ENCODE peak calls at places on chromosomes 3 and 15, in eight cellular contexts. H, Q, S, O, M, F, Y and J are unnamed samples.

GRCh38 chr15:41417812-41418211 is 917 bp downstream of the RTF1 start:
- DNase-seq in H (no peak), Q (no peak), S (no peak), O (no peak), M (no peak), F (no peak), Y (no peak), J (no peak)

GRCh38 chr3:52289747-52290595 is 2.3 kb downstream of the GLYCTK start:
- DNase-seq in H (peak; percentile 40), Q (no peak), S (peak; percentile 45), O (no peak), M (no peak), F (no peak), Y (no peak), J (peak; percentile 79)

GRCh38 chr3:126116526-126116925 is 32.6 kb upstream of the SLC41A3 start:
- DNase-seq in H (no peak), Q (no peak), S (no peak), O (no peak), M (no peak), F (no peak), Y (no peak), J (no peak)

GRCh38 chr3:146781059-146781458 is 175.9 kb upstream of the PLSCR5 start:
- DNase-seq in H (no peak), Q (no peak), S (no peak), O (no peak), M (no peak), F (no peak), Y (no peak), J (no peak)

GRCh38 chr15:101437209-101437608 is 52.3 kb downstream of the PCSK6 start:
- DNase-seq in H (no peak), Q (no peak), S (no peak), O (no peak), M (no peak), F (no peak), Y (no peak), J (no peak)

GRCh38 chr15:101641894-101642293 is 10.3 kb downstream of the TM2D3 start:
- DNase-seq in H (no peak), Q (no peak), S (no peak), O (no peak), M (no peak), F (no peak), Y (no peak), J (no peak)

GRCh38 chr3:55434789-55435188 is 52.3 kb downstream of the WNT5A start:
- DNase-seq in H (peak; percentile 55), Q (no peak), S (peak; percentile 36), O (no peak), M (peak; percentile 44), F (no peak), Y (no peak), J (no peak)

GRCh38 chr3:10602769-10603768 is 97.7 kb upstream of the ATP2B2 start:
- DNase-seq in H (no peak), Q (no peak), S (no peak), O (peak; percentile 54), M (no peak), F (peak; percentile 73), Y (no peak), J (no peak)

GRCh38 chr3:23592961-23593931 is 212.5 kb upstream of the UBE2E1 start:
- DNase-seq in H (no peak), Q (no peak), S (no peak), O (no peak), M (no peak), F (no peak), Y (no peak), J (no peak)

GRCh38 chr15:65081758-65082157 is 5.2 kb downstream of the KBTBD13 start:
- DNase-seq in H (peak; percentile 12), Q (no peak), S (no peak), O (no peak), M (no peak), F (no peak), Y (no peak), J (no peak)

GRCh38 chr3:125367403-125368230 is 7.5 kb downstream of the ZNF148 start:
- DNase-seq in H (no peak), Q (no peak), S (no peak), O (no peak), M (peak; percentile 53), F (no peak), Y (no peak), J (no peak)

GRCh38 chr15:56973463-56973862 is 55.0 kb downstream of the TCF12 start:
- DNase-seq in H (no peak), Q (no peak), S (no peak), O (no peak), M (no peak), F (no peak), Y (no peak), J (no peak)

GRCh38 chr3:186640929-186641328 is 730 bp downstream of the FETUB start:
- DNase-seq in H (no peak), Q (no peak), S (no peak), O (no peak), M (no peak), F (no peak), Y (no peak), J (no peak)

GRCh38 chr15:64851503-64851840 is 9.8 kb downstream of the PLEKHO2 start:
- DNase-seq in H (no peak), Q (peak; percentile 79), S (no peak), O (no peak), M (peak; percentile 93), F (no peak), Y (no peak), J (peak; percentile 67)

GRCh38 chr3:12935023-12935860 is 93.9 kb upstream of the RPL32 start:
- DNase-seq in H (no peak), Q (no peak), S (no peak), O (no peak), M (no peak), F (no peak), Y (no peak), J (no peak)

GRCh38 chr3:45464336-45464809 is 76.0 kb downstream of the LARS2 start:
- DNase-seq in H (peak; percentile 51), Q (no peak), S (peak; percentile 4), O (no peak), M (no peak), F (peak; percentile 61), Y (no peak), J (peak; percentile 16)

GRCh38 chr3:161171113-161171512 is 50.0 kb upstream of the NMD3 start:
- DNase-seq in H (no peak), Q (peak; percentile 57), S (no peak), O (no peak), M (peak; percentile 84), F (no peak), Y (no peak), J (peak; percentile 32)

GRCh38 chr3:21839592-21839991 is 88.6 kb upstream of the ZNF385D start:
- DNase-seq in H (no peak), Q (peak; percentile 92), S (peak; percentile 21), O (no peak), M (peak; percentile 68), F (no peak), Y (peak; percentile 77), J (no peak)

GRCh38 chr3:49013738-49014660 is 4.4 kb downstream of the DALRD3 start:
- DNase-seq in H (no peak), Q (no peak), S (peak; percentile 60), O (peak; percentile 26), M (peak; percentile 37), F (peak; percentile 55), Y (no peak), J (no peak)

GRCh38 chr3:142445816-142446254 is 2.0 kb downstream of the XRN1 start:
- DNase-seq in H (no peak), Q (peak; percentile 23), S (peak; percentile 12), O (no peak), M (peak; percentile 33), F (no peak), Y (no peak), J (no peak)

GRCh38 chr15:88918738-88919137 is 5.6 kb upstream of the MFGE8 start:
- DNase-seq in H (no peak), Q (peak; percentile 99), S (peak; percentile 78), O (no peak), M (peak; percentile 98), F (no peak), Y (peak; percentile 73), J (no peak)

GRCh38 chr3:50695031-50695430 is 20.3 kb downstream of the DOCK3 start:
- DNase-seq in H (no peak), Q (no peak), S (no peak), O (no peak), M (no peak), F (no peak), Y (no peak), J (no peak)

GRCh38 chr15:39874890-39875549 is 45.0 kb downstream of the GPR176 start:
- DNase-seq in H (no peak), Q (no peak), S (peak; percentile 68), O (peak; percentile 3), M (peak; percentile 32), F (no peak), Y (no peak), J (peak; percentile 31)

GRCh38 chr3:186985713-186986364 is 55.5 kb downstream of the ST6GAL1 start:
- DNase-seq in H (no peak), Q (no peak), S (no peak), O (no peak), M (no peak), F (no peak), Y (no peak), J (no peak)